ENCODE peak calls at places on chromosomes 2 and 18, in four cellular contexts. D, G, Y and K are unnamed samples. For H3K9me3, the result is how much of the 10 kb centered on the place peaks cover.

GRCh38 chr2:226790006-226790405 is 9.6 kb downstream of the IRS1 start:
- DNase-seq in D (no peak), G (no peak), Y (no peak), K (no peak)

GRCh38 chr18:73563345-73563744 is 584.3 kb downstream of the FBXO15 start:
- DNase-seq in D (no peak), G (no peak), Y (peak), K (no peak)

GRCh38 chr2:7180641-7181370 is 263.6 kb downstream of the RNF144A start:
- DNase-seq in D (no peak), G (peak), Y (no peak), K (no peak)

GRCh38 chr2:190677255-190677654 is 28.4 kb downstream of the NAB1 start:
- DNase-seq in D (no peak), G (no peak), Y (no peak), K (no peak)

GRCh38 chr2:10449838-10450691 is 1.9 kb upstream of the ODC1 start:
- DNase-seq in D (no peak), G (peak), Y (no peak), K (no peak)

GRCh38 chr2:102356741-102357140 is 1.1 kb downstream of the IL18R1 start:
- DNase-seq in D (no peak), G (no peak), Y (no peak), K (no peak)

GRCh38 chr2:216328347-216328746 is 43.9 kb downstream of the MARCHF4 start:
- DNase-seq in D (no peak), G (peak), Y (no peak), K (no peak)

GRCh38 chr18:45962866-45963265 is 4.3 kb downstream of the EPG5 start:
- DNase-seq in D (no peak), G (no peak), Y (no peak), K (no peak)

GRCh38 chr2:109242654-109243331 is 113.8 kb downstream of the SH3RF3 start:
- DNase-seq in D (no peak), G (no peak), Y (peak), K (peak)

GRCh38 chr18:36127866-36128845 is 984 bp downstream of the SLC39A6 start:
- DNase-seq in D (peak), G (peak), Y (no peak), K (no peak)

GRCh38 chr2:127829845-127830246 is 18.9 kb upstream of the WDR33 start:
- DNase-seq in D (no peak), G (no peak), Y (no peak), K (no peak)

GRCh38 chr2:225429718-225430117 is 30.2 kb downstream of the NYAP2 start:
- DNase-seq in D (no peak), G (no peak), Y (no peak), K (no peak)

GRCh38 chr2:241878007-241878970 is 8.8 kb downstream of the RTP5 start:
- DNase-seq in D (peak), G (peak), Y (peak), K (peak)

GRCh38 chr18:24919141-24919540 is 432.8 kb downstream of the ZNF521 start:
- DNase-seq in D (no peak), G (no peak), Y (no peak), K (no peak)

GRCh38 chr2:201261471-201261870 is 1.1 kb downstream of the CASP8 start:
- DNase-seq in D (no peak), G (no peak), Y (no peak), K (no peak)

GRCh38 chr2:147860009-147860408 is 15.2 kb downstream of the ACVR2A start:
- DNase-seq in D (no peak), G (no peak), Y (no peak), K (no peak)

GRCh38 chr18:59072727-59073421 is 66.8 kb upstream of the SEC11C start:
- DNase-seq in D (no peak), G (no peak), Y (no peak), K (no peak)

GRCh38 chr2:5706717-5707455 is 14.7 kb downstream of the SOX11 start:
- DNase-seq in D (no peak), G (no peak), Y (no peak), K (no peak)

GRCh38 chr2:9285385-9285784 is 78.8 kb downstream of the ASAP2 start:
- DNase-seq in D (no peak), G (no peak), Y (no peak), K (no peak)

GRCh38 chr2:68800517-68800916 is 65.9 kb downstream of the ARHGAP25 start:
- DNase-seq in D (no peak), G (no peak), Y (no peak), K (no peak)

GRCh38 chr2:30503692-30504076 is 56.6 kb downstream of the LCLAT1 start:
- DNase-seq in D (no peak), G (no peak), Y (no peak), K (no peak)

GRCh38 chr2:178280261-178280852 is 86.0 kb downstream of the OSBPL6 start:
- DNase-seq in D (peak), G (peak), Y (no peak), K (no peak)

GRCh38 chr2:144215701-144216675 is 303.9 kb downstream of the ZEB2 start:
- DNase-seq in D (no peak), G (no peak), Y (no peak), K (no peak)

GRCh38 chr2:85216051-85216431 is 82.8 kb downstream of the TCF7L1 start:
- DNase-seq in D (no peak), G (no peak), Y (no peak), K (no peak)

GRCh38 chr2:121359937-121360565 is 75.0 kb upstream of the TFCP2L1 start:
- DNase-seq in D (peak), G (no peak), Y (no peak), K (peak)
- H3K4me3 ChIP-seq in D (no peak), G (no peak), Y (no peak), K (no peak)

GRCh38 chr18:9595197-9595596 is 19.2 kb downstream of the PPP4R1 start:
- DNase-seq in D (no peak), G (no peak), Y (no peak), K (no peak)

GRCh38 chr18:9596257-9596656 is 18.1 kb downstream of the PPP4R1 start:
- DNase-seq in D (no peak), G (no peak), Y (no peak), K (no peak)

GRCh38 chr18:9597609-9598008 is 16.8 kb downstream of the PPP4R1 start:
- DNase-seq in D (no peak), G (no peak), Y (no peak), K (no peak)

GRCh38 chr18:9596843-9597242 is 17.5 kb downstream of the PPP4R1 start:
- DNase-seq in D (no peak), G (no peak), Y (no peak), K (no peak)

DNA sequence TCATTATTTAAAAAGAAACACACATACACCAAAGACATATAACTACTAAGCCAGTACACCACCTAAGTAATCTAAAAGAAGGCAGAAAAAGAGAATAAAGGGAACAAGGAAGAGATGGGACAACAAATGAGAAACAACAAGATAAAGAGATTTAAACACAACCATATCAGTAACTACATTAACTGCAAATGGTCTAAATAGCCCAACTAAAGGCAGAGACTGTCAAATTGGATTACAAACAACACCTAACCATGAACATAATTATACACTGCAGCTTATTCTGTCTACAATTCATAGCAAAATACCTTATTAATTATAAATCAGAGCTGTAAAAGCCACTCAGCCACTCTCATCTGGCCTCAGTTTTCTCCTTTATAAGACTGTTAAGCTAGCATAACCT is 15.0 kb downstream of the PPP4R1 start:
- DNase-seq in D (no peak), G (no peak), Y (no peak), K (no peak)
- H3K9me3 ChIP-seq in D (under half), G (under half), Y (under half), K (under half)

GRCh38 chr18:48999569-48999968 is 48.8 kb upstream of the SMAD7 start:
- DNase-seq in D (no peak), G (no peak), Y (no peak), K (no peak)

GRCh38 chr18:48996041-48996440 is 45.3 kb upstream of the SMAD7 start:
- DNase-seq in D (no peak), G (no peak), Y (no peak), K (no peak)

GRCh38 chr18:48996901-48997463 is 46.2 kb upstream of the SMAD7 start:
- DNase-seq in D (no peak), G (peak), Y (peak), K (no peak)

GRCh38 chr18:48997985-48998831 is 47.4 kb upstream of the SMAD7 start:
- DNase-seq in D (peak), G (peak), Y (peak), K (peak)

DNA sequence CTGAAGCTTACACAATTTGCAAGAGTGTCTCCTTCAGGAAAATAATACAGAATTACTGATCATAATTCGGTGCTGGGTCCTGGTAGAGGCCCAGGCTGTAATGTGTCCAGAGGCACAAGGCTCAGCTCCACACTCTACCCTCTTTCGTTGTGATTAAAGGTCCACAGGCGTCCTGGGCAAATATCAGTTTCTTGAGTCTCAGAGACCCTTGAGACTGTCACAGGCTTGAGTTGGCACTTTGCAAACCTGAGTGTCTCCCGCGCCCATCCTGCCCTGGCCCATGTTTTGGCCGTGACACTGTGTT is 46.9 kb upstream of the SMAD7 start:
- DNase-seq in D (no peak), G (no peak), Y (peak), K (no peak)
- H3K27ac ChIP-seq in D (peak), G (peak), Y (peak), K (peak)

GRCh38 chr2:195649629-195650190 is 7.3 kb upstream of the SLC39A10 start:
- DNase-seq in D (no peak), G (no peak), Y (no peak), K (no peak)
- H3K4me3 ChIP-seq in D (no peak), G (no peak), Y (no peak), K (no peak)